ENCODE peak calls at places on chromosome 1, in five cellular contexts. Y, Z, W, Q and F are unnamed samples. For H3K9me3, the result is how much of the 10 kb centered on the place peaks cover.

GRCh38 chr1:39127513-39127912 is 77.0 kb upstream of the MACF1 start:
- DNase-seq in Y (peak), Z (no peak), W (no peak), Q (peak), F (peak)

GRCh38 chr1:4044967-4045366 is 144.9 kb upstream of the C1orf174 start:
- DNase-seq in Y (no peak), Z (no peak), W (no peak), Q (no peak), F (no peak)

GRCh38 chr1:173420330-173420806 is 56.8 kb upstream of the PRDX6 start:
- DNase-seq in Y (peak), Z (peak), W (peak), Q (peak), F (peak)

GRCh38 chr1:60705026-60705425 is 377.3 kb upstream of the NFIA start:
- DNase-seq in Y (no peak), Z (no peak), W (no peak), Q (no peak), F (no peak)

GRCh38 chr1:186183970-186184628 is 191.0 kb downstream of the TPR start:
- DNase-seq in Y (no peak), Z (no peak), W (no peak), Q (peak), F (no peak)

GRCh38 chr1:225694151-225694603 is 41.3 kb upstream of the ENAH start:
- DNase-seq in Y (peak), Z (no peak), W (no peak), Q (peak), F (no peak)

GRCh38 chr1:46691997-46692790 is 20.5 kb downstream of the TEX38 start:
- DNase-seq in Y (peak), Z (no peak), W (no peak), Q (no peak), F (no peak)

GRCh38 chr1:54695764-54696163 is 19.9 kb upstream of the TTC4 start:
- DNase-seq in Y (no peak), Z (no peak), W (no peak), Q (no peak), F (no peak)

GRCh38 chr1:221239911-221240310 is 360.7 kb downstream of the HLX start:
- DNase-seq in Y (no peak), Z (no peak), W (no peak), Q (no peak), F (no peak)

GRCh38 chr1:77494036-77494435 is 188.4 kb downstream of the ZZZ3 start:
- DNase-seq in Y (no peak), Z (no peak), W (no peak), Q (no peak), F (no peak)

GRCh38 chr1:235843458-235843857 is 23.2 kb downstream of the LYST start:
- DNase-seq in Y (peak), Z (no peak), W (no peak), Q (peak), F (no peak)

GRCh38 chr1:27071049-27071416 is 58.4 kb upstream of the TENT5B start:
- DNase-seq in Y (peak), Z (peak), W (no peak), Q (peak), F (peak)

GRCh38 chr1:21321963-21322680 is 31.9 kb upstream of the ECE1 start:
- DNase-seq in Y (no peak), Z (peak), W (no peak), Q (no peak), F (no peak)

GRCh38 chr1:46621930-46622329 is 5.3 kb upstream of the MOB3C start:
- DNase-seq in Y (no peak), Z (no peak), W (no peak), Q (no peak), F (no peak)

GRCh38 chr1:155993595-155993994 is 15.2 kb upstream of the ARHGEF2 start:
- DNase-seq in Y (no peak), Z (no peak), W (no peak), Q (no peak), F (no peak)

GRCh38 chr1:100866041-100866900 is 28.4 kb downstream of the EXTL2 start:
- DNase-seq in Y (peak), Z (no peak), W (no peak), Q (peak), F (peak)

GRCh38 chr1:20604678-20605077 is 15.8 kb downstream of the CDA start:
- DNase-seq in Y (peak), Z (no peak), W (no peak), Q (no peak), F (no peak)

GRCh38 chr1:20476260-20477038 is 9.6 kb downstream of the CAMK2N1 start:
- DNase-seq in Y (no peak), Z (peak), W (no peak), Q (peak), F (no peak)

GRCh38 chr1:85581802-85582686 is 1.5 kb downstream of the CCN1 start:
- DNase-seq in Y (peak), Z (peak), W (no peak), Q (peak), F (no peak)

GRCh38 chr1:151716771-151717631 is at the start of gene CELF3:
- DNase-seq in Y (no peak), Z (peak), W (no peak), Q (peak), F (peak)

GRCh38 chr1:8510041-8510823 is 192.3 kb downstream of the SLC45A1 start:
- DNase-seq in Y (peak), Z (no peak), W (no peak), Q (peak), F (no peak)

GRCh38 chr1:43587594-43587993 is 56.9 kb downstream of the PTPRF start:
- DNase-seq in Y (peak), Z (no peak), W (no peak), Q (no peak), F (no peak)

GRCh38 chr1:48471603-48472576 is at the start of gene SPATA6:
- DNase-seq in Y (peak), Z (peak), W (peak), Q (peak), F (peak)

GRCh38 chr1:226938903-226939438 is 1.1 kb upstream of the COQ8A start:
- DNase-seq in Y (peak), Z (no peak), W (no peak), Q (peak), F (no peak)

GRCh38 chr1:160768295-160768657 is 27.7 kb upstream of the LY9 start:
- DNase-seq in Y (no peak), Z (peak), W (no peak), Q (peak), F (no peak)

GRCh38 chr1:151510957-151511635 is at the start of gene CGN:
- DNase-seq in Y (peak), Z (peak), W (peak), Q (peak), F (peak)

GRCh38 chr1:5551274-5551966 is 440.8 kb downstream of the NPHP4 start:
- DNase-seq in Y (no peak), Z (no peak), W (no peak), Q (no peak), F (no peak)

GRCh38 chr1:200922406-200922805 is 27.7 kb downstream of the INAVA start:
- DNase-seq in Y (no peak), Z (no peak), W (no peak), Q (no peak), F (no peak)

GRCh38 chr1:183635606-183636333 is at the start of gene ARPC5:
- DNase-seq in Y (peak), Z (peak), W (peak), Q (peak), F (peak)

GRCh38 chr1:183632964-183633363 is 2.6 kb downstream of the ARPC5 start:
- DNase-seq in Y (no peak), Z (no peak), W (no peak), Q (no peak), F (no peak)

GRCh38 chr1:183633676-183634343 is 1.8 kb downstream of the ARPC5 start:
- DNase-seq in Y (peak), Z (no peak), W (no peak), Q (peak), F (no peak)

GRCh38 chr1:183635112-183635605 is 424 bp downstream of the ARPC5 start:
- DNase-seq in Y (no peak), Z (no peak), W (no peak), Q (no peak), F (no peak)

GRCh38 chr1:183634429-183635065 is 1.0 kb downstream of the ARPC5 start:
- DNase-seq in Y (no peak), Z (no peak), W (no peak), Q (no peak), F (no peak)
- H2AFZ ChIP-seq in Y (peak), Z (no peak), W (no peak), Q (no peak), F (peak)

GRCh38 chr1:119673171-119673940 is 25.3 kb upstream of the ZNF697 start:
- DNase-seq in Y (peak), Z (no peak), W (no peak), Q (no peak), F (no peak)
- H2BK15ac ChIP-seq in Y (no peak), Z (no peak), W (no peak), Q (no peak), F (no peak)

DNA sequence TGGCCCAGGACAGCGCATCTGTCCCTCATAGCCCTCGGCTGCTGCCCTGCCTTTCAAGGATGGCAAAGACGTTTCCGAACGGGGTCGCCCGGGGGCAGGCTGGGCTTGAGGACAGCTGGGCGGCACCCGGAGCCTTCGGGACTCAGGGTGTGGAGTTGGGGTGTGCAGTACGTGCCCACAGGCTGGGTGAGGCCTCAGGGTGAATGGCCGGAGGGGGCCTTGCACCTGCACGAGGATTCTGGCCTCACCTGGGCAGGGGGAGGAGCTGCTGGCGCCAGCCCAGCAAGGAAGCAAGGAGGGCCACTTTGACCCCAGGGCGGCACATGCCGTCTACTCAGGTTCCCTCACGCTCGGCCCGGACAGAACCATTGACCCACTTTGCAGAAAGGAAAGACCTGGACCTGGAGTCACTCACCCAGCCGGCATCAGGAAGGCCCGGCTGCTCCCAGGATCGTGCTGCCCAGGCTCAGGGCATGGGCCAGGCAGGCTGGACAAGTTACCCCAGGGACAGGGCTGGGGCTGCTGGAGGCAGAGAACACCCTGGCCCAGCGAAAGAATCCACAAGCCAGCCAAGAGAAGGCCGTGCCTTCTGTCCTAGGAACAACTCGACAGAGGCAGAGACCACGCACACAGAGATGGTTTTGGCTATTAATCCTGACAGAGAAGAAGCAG is 65.1 kb upstream of the TTC34 start:
- DNase-seq in Y (no peak), Z (no peak), W (no peak), Q (no peak), F (no peak)
- H3K9me3 ChIP-seq in Y (half or more), Z (half or more), W (half or more), Q (under half), F (under half)

DNA sequence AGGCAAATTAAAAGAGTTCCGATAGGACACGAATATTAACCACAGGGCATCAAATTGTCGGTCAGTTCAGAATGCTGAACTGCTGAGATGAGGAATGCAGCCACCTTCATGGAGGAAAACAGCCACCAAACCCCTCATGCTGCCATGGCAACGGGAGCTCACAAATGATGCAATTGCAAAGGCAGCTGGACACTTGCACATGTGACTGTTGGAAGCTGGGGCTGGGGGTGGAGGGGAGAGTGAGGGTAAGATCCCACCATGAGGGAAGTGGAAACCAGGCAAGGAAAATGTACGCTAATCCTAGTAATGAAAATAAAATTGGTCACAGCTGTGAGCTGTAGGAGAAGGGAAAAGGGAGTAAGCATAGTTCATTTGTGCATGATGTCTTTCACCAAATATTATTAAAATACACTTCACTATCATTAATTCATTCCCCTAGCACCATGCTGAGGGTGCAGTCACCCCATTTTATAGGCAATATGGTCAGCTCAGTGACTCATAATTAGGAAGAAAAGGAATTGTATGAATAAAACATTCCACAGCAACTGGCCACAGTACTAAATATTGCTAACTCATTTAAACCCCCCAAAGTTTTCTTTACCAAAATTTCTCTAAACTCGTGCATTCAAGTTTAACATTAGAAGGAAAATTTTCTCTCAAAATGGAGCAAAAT is 15.3 kb downstream of the BECN2 start:
- DNase-seq in Y (no peak), Z (peak), W (no peak), Q (peak), F (peak)
- H2AFZ ChIP-seq in Y (no peak), Z (no peak), W (peak), Q (no peak), F (peak)